ENCODE peak calls at places on chromosomes 12 and 14, in ten cellular contexts. One of them, this sample, is unnamed.
A peak's percentile ranks its signal among the peaks of the same experiment; 100 is the strongest.

GRCh38 chr12:84912191-84913142 is at the start of gene SLC6A15:
- DNase-seq in esophagus muscularis mucosa: no peak
- DNase-seq in HepG2: no peak
- DNase-seq in upper lobe of left lung: peak; percentile 87
- DNase-seq in K562: no peak
- DNase-seq in HCT116: no peak
- DNase-seq in transverse colon: no peak
- DNase-seq in suprapubic skin: peak; percentile 82
- DNase-seq in GM12891: peak; percentile 6
- DNase-seq in sigmoid colon: peak; percentile 69
- DNase-seq in this sample: peak; percentile 51

GRCh38 chr14:91290986-91291385 is 46.5 kb upstream of the GPR68 start:
- DNase-seq in HCT116: no peak
- DNase-seq in esophagus muscularis mucosa: no peak
- DNase-seq in transverse colon: no peak
- DNase-seq in HepG2: no peak
- DNase-seq in upper lobe of left lung: no peak
- DNase-seq in suprapubic skin: no peak
- DNase-seq in sigmoid colon: no peak
- DNase-seq in GM12891: no peak
- DNase-seq in K562: no peak
- DNase-seq in this sample: no peak

GRCh38 chr14:67343601-67344230 is 15.9 kb downstream of the ATP6V1D start:
- DNase-seq in esophagus muscularis mucosa: no peak
- DNase-seq in suprapubic skin: no peak
- DNase-seq in upper lobe of left lung: no peak
- DNase-seq in HepG2: no peak
- DNase-seq in GM12891: no peak
- DNase-seq in K562: no peak
- DNase-seq in HCT116: no peak
- DNase-seq in sigmoid colon: no peak
- DNase-seq in transverse colon: no peak
- DNase-seq in this sample: no peak

GRCh38 chr12:4849024-4849594 is 60.6 kb upstream of the KCNA1 start:
- DNase-seq in HepG2: peak; percentile 30
- DNase-seq in transverse colon: no peak
- DNase-seq in suprapubic skin: no peak
- DNase-seq in sigmoid colon: no peak
- DNase-seq in HCT116: no peak
- DNase-seq in K562: peak; percentile 37
- DNase-seq in esophagus muscularis mucosa: no peak
- DNase-seq in GM12891: no peak
- DNase-seq in upper lobe of left lung: no peak
- DNase-seq in this sample: no peak

GRCh38 chr12:52338241-52338960 is 17.2 kb upstream of the KRT83 start:
- DNase-seq in GM12891: no peak
- DNase-seq in transverse colon: no peak
- DNase-seq in HepG2: no peak
- DNase-seq in esophagus muscularis mucosa: no peak
- DNase-seq in HCT116: no peak
- DNase-seq in sigmoid colon: no peak
- DNase-seq in K562: no peak
- DNase-seq in suprapubic skin: no peak
- DNase-seq in upper lobe of left lung: no peak
- DNase-seq in this sample: peak; percentile 88

GRCh38 chr12:105967038-105967776 is 171.5 kb downstream of the NUAK1 start:
- DNase-seq in transverse colon: no peak
- DNase-seq in HepG2: no peak
- DNase-seq in sigmoid colon: no peak
- DNase-seq in GM12891: no peak
- DNase-seq in esophagus muscularis mucosa: no peak
- DNase-seq in suprapubic skin: no peak
- DNase-seq in HCT116: no peak
- DNase-seq in K562: no peak
- DNase-seq in upper lobe of left lung: no peak
- DNase-seq in this sample: no peak

GRCh38 chr14:99348816-99349609 is 77.0 kb upstream of the BCL11B start:
- DNase-seq in GM12891: no peak
- DNase-seq in K562: no peak
- DNase-seq in HepG2: no peak
- DNase-seq in suprapubic skin: peak; percentile 72
- DNase-seq in esophagus muscularis mucosa: no peak
- DNase-seq in HCT116: no peak
- DNase-seq in sigmoid colon: peak; percentile 12
- DNase-seq in upper lobe of left lung: no peak
- DNase-seq in transverse colon: no peak
- DNase-seq in this sample: no peak

GRCh38 chr12:108847705-108848104 is 9.7 kb downstream of the SSH1 start:
- DNase-seq in K562: no peak
- DNase-seq in HepG2: no peak
- DNase-seq in GM12891: no peak
- DNase-seq in upper lobe of left lung: no peak
- DNase-seq in suprapubic skin: no peak
- DNase-seq in sigmoid colon: no peak
- DNase-seq in esophagus muscularis mucosa: no peak
- DNase-seq in transverse colon: no peak
- DNase-seq in HCT116: no peak
- DNase-seq in this sample: no peak

GRCh38 chr12:121065345-121065744 is 26.3 kb upstream of the OASL start:
- DNase-seq in K562: no peak
- DNase-seq in upper lobe of left lung: no peak
- DNase-seq in esophagus muscularis mucosa: no peak
- DNase-seq in suprapubic skin: peak; percentile 34
- DNase-seq in HCT116: no peak
- DNase-seq in sigmoid colon: no peak
- DNase-seq in transverse colon: no peak
- DNase-seq in GM12891: no peak
- DNase-seq in HepG2: no peak
- DNase-seq in this sample: no peak

GRCh38 chr12:122127839-122128238 is 46.2 kb downstream of the IL31 start:
- DNase-seq in K562: no peak
- DNase-seq in transverse colon: no peak
- DNase-seq in HCT116: no peak
- DNase-seq in HepG2: no peak
- DNase-seq in GM12891: no peak
- DNase-seq in sigmoid colon: no peak
- DNase-seq in upper lobe of left lung: no peak
- DNase-seq in esophagus muscularis mucosa: no peak
- DNase-seq in suprapubic skin: no peak
- DNase-seq in this sample: no peak

GRCh38 chr14:96239759-96240158 is 16.3 kb upstream of the BDKRB1 start:
- DNase-seq in transverse colon: peak; percentile 73
- DNase-seq in K562: no peak
- DNase-seq in upper lobe of left lung: no peak
- DNase-seq in suprapubic skin: no peak
- DNase-seq in GM12891: no peak
- DNase-seq in sigmoid colon: no peak
- DNase-seq in HCT116: no peak
- DNase-seq in HepG2: no peak
- DNase-seq in esophagus muscularis mucosa: no peak
- DNase-seq in this sample: no peak

GRCh38 chr14:37232907-37233481 is 35.3 kb downstream of the MIPOL1 start:
- DNase-seq in transverse colon: no peak
- DNase-seq in HepG2: peak; percentile 79
- DNase-seq in sigmoid colon: no peak
- DNase-seq in upper lobe of left lung: no peak
- DNase-seq in K562: peak; percentile 36
- DNase-seq in suprapubic skin: no peak
- DNase-seq in HCT116: peak; percentile 41
- DNase-seq in esophagus muscularis mucosa: no peak
- DNase-seq in GM12891: no peak
- DNase-seq in this sample: no peak

GRCh38 chr12:39990122-39991101 is 115.5 kb downstream of the SLC2A13 start:
- DNase-seq in upper lobe of left lung: no peak
- DNase-seq in HepG2: peak; percentile 28
- DNase-seq in HCT116: peak; percentile 22
- DNase-seq in transverse colon: peak; percentile 66
- DNase-seq in sigmoid colon: peak; percentile 70
- DNase-seq in suprapubic skin: peak; percentile 77
- DNase-seq in GM12891: peak; percentile 22
- DNase-seq in K562: peak; percentile 54
- DNase-seq in esophagus muscularis mucosa: no peak
- DNase-seq in this sample: peak; percentile 60

GRCh38 chr14:99792551-99793212 is 531 bp upstream of the EML1 start:
- DNase-seq in HepG2: no peak
- DNase-seq in transverse colon: no peak
- DNase-seq in HCT116: no peak
- DNase-seq in upper lobe of left lung: no peak
- DNase-seq in K562: no peak
- DNase-seq in suprapubic skin: no peak
- DNase-seq in esophagus muscularis mucosa: no peak
- DNase-seq in GM12891: no peak
- DNase-seq in sigmoid colon: peak; percentile 82
- DNase-seq in this sample: no peak

DNA sequence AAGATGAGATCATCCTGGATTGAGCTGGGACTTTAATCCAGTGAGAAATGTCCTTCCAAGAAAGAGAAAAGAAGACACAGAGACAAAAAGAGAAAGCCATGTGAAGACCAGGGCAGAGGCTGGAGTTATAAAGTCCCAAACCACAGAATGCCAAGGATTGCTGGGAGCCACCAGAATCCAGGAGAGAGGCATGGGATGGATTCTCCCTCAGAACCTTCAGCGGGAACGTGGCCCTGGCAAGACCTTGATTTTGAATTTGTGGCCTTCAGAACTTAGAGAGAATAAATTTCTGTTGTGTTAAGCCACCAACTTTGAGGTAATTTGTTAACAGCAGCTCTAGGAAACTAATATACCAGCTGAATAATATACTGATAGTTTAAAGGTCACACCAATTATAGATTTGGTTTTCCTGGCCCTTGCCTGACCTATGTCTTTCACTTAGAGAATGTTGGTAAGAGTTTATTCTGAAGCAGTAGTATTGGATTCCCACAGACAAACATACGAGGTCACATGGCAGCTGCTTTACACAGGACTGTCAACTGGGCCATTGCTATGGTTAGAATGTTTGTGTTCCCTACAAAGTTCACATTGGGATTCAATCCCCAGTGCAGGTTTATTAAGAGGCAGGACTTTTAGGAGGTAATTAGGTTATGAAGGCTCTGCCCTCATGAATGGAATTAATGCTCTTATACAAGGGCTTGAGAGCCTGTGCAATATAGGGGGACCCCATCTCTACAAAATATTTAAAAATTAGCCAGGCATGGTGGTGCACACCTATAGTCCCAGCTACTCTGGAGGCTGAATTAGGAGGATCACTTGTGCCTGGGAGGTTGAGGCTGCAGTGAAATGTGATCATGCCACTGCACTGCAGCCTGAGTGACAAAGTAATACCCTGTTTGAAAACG is 156.5 kb upstream of the EEA1 start:
- DNase-seq in sigmoid colon: no peak
- DNase-seq in GM12891: no peak
- DNase-seq in transverse colon: no peak
- DNase-seq in HCT116: no peak
- DNase-seq in K562: no peak
- DNase-seq in upper lobe of left lung: no peak
- DNase-seq in suprapubic skin: no peak
- DNase-seq in HepG2: peak; percentile 83
- DNase-seq in esophagus muscularis mucosa: no peak
- DNase-seq in this sample: no peak
- TF ChIP-seq POLR2AphosphoS5 in sigmoid colon: no peak
- TF ChIP-seq POLR2AphosphoS5 in GM12891: no peak
- TF ChIP-seq POLR2AphosphoS5 in transverse colon: no peak
- TF ChIP-seq POLR2AphosphoS5 in HCT116: no peak
- TF ChIP-seq POLR2AphosphoS5 in K562: no peak
- TF ChIP-seq POLR2AphosphoS5 in upper lobe of left lung: no peak
- TF ChIP-seq POLR2AphosphoS5 in suprapubic skin: no peak
- TF ChIP-seq POLR2AphosphoS5 in HepG2: no peak
- TF ChIP-seq POLR2AphosphoS5 in esophagus muscularis mucosa: no peak
- TF ChIP-seq POLR2AphosphoS5 in this sample: no peak

DNA sequence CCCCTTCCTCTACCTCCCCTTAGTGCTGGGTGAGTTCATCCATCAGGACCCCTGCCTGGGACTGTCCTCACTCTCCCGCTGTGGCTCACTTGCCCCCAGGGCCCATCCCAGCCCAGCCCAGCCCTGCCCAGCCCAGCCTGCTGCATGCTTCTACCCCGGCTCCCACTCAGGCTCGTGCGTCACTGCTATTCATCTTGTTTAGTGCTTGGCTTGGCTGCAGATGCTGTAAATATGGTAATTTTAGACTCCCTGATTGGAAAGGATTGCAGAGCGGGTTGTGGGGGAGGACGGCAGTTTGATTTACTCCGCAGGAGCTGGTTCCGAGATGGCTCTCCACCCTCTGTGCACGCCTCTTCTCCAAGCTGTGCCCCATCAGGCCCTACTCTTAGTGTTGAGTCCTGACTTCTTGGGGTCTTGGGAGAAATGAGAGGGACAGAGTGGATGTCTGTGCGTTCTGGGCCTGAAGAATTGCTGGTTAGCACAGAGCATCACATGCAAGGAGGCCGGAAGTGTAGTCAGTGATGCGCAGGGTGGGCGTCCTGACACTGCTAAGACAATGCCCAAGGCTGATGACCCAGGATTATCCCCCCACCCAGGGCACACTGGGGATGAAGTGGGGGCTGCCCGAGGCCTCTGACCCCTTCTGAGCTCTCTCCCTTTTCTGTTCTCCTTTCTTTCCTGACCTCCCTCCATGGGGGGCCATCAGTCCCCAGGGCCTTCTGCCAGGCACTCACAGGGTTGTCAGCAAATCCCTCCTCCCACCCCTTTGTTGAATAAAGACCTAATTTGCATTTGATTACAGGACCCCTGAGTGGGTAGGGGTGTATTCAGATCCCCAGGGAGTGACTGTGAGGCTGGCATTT is 244.4 kb downstream of the ZFP36L1 start:
- DNase-seq in transverse colon: peak; percentile 78
- DNase-seq in HepG2: no peak
- DNase-seq in upper lobe of left lung: peak; percentile 83
- DNase-seq in K562: no peak
- DNase-seq in esophagus muscularis mucosa: peak; percentile 94
- DNase-seq in HCT116: peak; percentile 82
- DNase-seq in sigmoid colon: peak; percentile 98
- DNase-seq in GM12891: no peak
- DNase-seq in suprapubic skin: peak; percentile 97
- DNase-seq in this sample: peak; percentile 83
- TF ChIP-seq POLR2A in transverse colon: no peak
- TF ChIP-seq POLR2A in HepG2: no peak
- TF ChIP-seq POLR2A in upper lobe of left lung: no peak
- TF ChIP-seq POLR2A in K562: no peak
- TF ChIP-seq POLR2A in esophagus muscularis mucosa: no peak
- TF ChIP-seq POLR2A in HCT116: no peak
- TF ChIP-seq POLR2A in sigmoid colon: peak; percentile 3
- TF ChIP-seq POLR2A in GM12891: no peak
- TF ChIP-seq POLR2A in suprapubic skin: no peak
- TF ChIP-seq POLR2A in this sample: no peak

GRCh38 chr12:98406378-98406777 is 109.0 kb upstream of the TMPO start:
- DNase-seq in HepG2: no peak
- DNase-seq in HCT116: no peak
- DNase-seq in suprapubic skin: no peak
- DNase-seq in GM12891: no peak
- DNase-seq in sigmoid colon: no peak
- DNase-seq in upper lobe of left lung: no peak
- DNase-seq in esophagus muscularis mucosa: no peak
- DNase-seq in transverse colon: no peak
- DNase-seq in K562: no peak
- DNase-seq in this sample: no peak
- TF ChIP-seq POLR2AphosphoS5 in HepG2: no peak
- TF ChIP-seq POLR2AphosphoS5 in HCT116: no peak
- TF ChIP-seq POLR2AphosphoS5 in suprapubic skin: no peak
- TF ChIP-seq POLR2AphosphoS5 in GM12891: no peak
- TF ChIP-seq POLR2AphosphoS5 in sigmoid colon: no peak
- TF ChIP-seq POLR2AphosphoS5 in upper lobe of left lung: no peak
- TF ChIP-seq POLR2AphosphoS5 in esophagus muscularis mucosa: no peak
- TF ChIP-seq POLR2AphosphoS5 in transverse colon: no peak
- TF ChIP-seq POLR2AphosphoS5 in K562: no peak
- TF ChIP-seq POLR2AphosphoS5 in this sample: no peak

GRCh38 chr14:65281991-65282908 is 130.3 kb upstream of the FUT8 start:
- DNase-seq in suprapubic skin: no peak
- DNase-seq in transverse colon: no peak
- DNase-seq in K562: no peak
- DNase-seq in HepG2: no peak
- DNase-seq in esophagus muscularis mucosa: no peak
- DNase-seq in HCT116: no peak
- DNase-seq in upper lobe of left lung: no peak
- DNase-seq in sigmoid colon: no peak
- DNase-seq in GM12891: peak; percentile 35
- DNase-seq in this sample: no peak
- TF ChIP-seq POLR2A in suprapubic skin: no peak
- TF ChIP-seq POLR2A in transverse colon: no peak
- TF ChIP-seq POLR2A in K562: no peak
- TF ChIP-seq POLR2A in HepG2: no peak
- TF ChIP-seq POLR2A in esophagus muscularis mucosa: no peak
- TF ChIP-seq POLR2A in HCT116: no peak
- TF ChIP-seq POLR2A in upper lobe of left lung: no peak
- TF ChIP-seq POLR2A in sigmoid colon: no peak
- TF ChIP-seq POLR2A in GM12891: no peak
- TF ChIP-seq POLR2A in this sample: no peak

This sample was measured in breast epithelium.